ENCODE peak calls at places on chromosome 17, in five cellular contexts. C, E, T, S and G are unnamed samples.

GRCh38 chr17:72774251-72774650 is 318.2 kb downstream of the SLC39A11 start:
- DNase-seq in C (no peak), E (no peak), T (no peak), S (no peak), G (no peak)

GRCh38 chr17:3916825-3917224 is 560 bp upstream of the P2RX1 start:
- DNase-seq in C (peak; percentile 74), E (no peak), T (no peak), S (no peak), G (no peak)

GRCh38 chr17:17725853-17726720 is 44.8 kb downstream of the RAI1 start:
- DNase-seq in C (no peak), E (no peak), T (no peak), S (no peak), G (no peak)

GRCh38 chr17:5694507-5694906 is 110.2 kb upstream of the NLRP1 start:
- DNase-seq in C (no peak), E (no peak), T (no peak), S (peak; percentile 29), G (no peak)

GRCh38 chr17:17723354-17724261 is 42.4 kb downstream of the RAI1 start:
- DNase-seq in C (no peak), E (no peak), T (peak; percentile 74), S (no peak), G (no peak)

GRCh38 chr17:30388321-30389179 is 9.8 kb downstream of the CPD start:
- DNase-seq in C (no peak), E (no peak), T (no peak), S (no peak), G (no peak)

GRCh38 chr17:72134560-72135399 is 14.0 kb downstream of the SOX9 start:
- DNase-seq in C (no peak), E (no peak), T (no peak), S (peak; percentile 59), G (peak; percentile 67)

GRCh38 chr17:40903129-40903847 is 18.2 kb upstream of the KRT20 start:
- DNase-seq in C (no peak), E (peak; percentile 36), T (peak; percentile 19), S (peak; percentile 93), G (peak; percentile 58)

GRCh38 chr17:56947741-56948140 is 13.1 kb downstream of the COIL start:
- DNase-seq in C (no peak), E (no peak), T (no peak), S (no peak), G (no peak)

GRCh38 chr17:78384479-78385175 is 6.2 kb downstream of the PGS1 start:
- DNase-seq in C (peak; percentile 40), E (no peak), T (no peak), S (no peak), G (no peak)

GRCh38 chr17:35119370-35120185 is at the start of gene RAD51D:
- DNase-seq in C (peak; percentile 77), E (peak; percentile 81), T (peak; percentile 30), S (peak; percentile 72), G (peak; percentile 65)

GRCh38 chr17:66570353-66571195 is 264.3 kb upstream of the CACNG5 start:
- DNase-seq in C (no peak), E (no peak), T (no peak), S (peak; percentile 83), G (peak; percentile 22)

GRCh38 chr17:43578699-43579569 is 32.8 kb upstream of the ETV4 start:
- DNase-seq in C (no peak), E (no peak), T (peak; percentile 20), S (peak; percentile 69), G (peak; percentile 27)

GRCh38 chr17:44065668-44066203 is 735 bp downstream of the LSM12 start:
- DNase-seq in C (peak; percentile 19), E (no peak), T (no peak), S (peak; percentile 20), G (no peak)

GRCh38 chr17:80245566-80246265 is 14.9 kb upstream of the RNF213 start:
- DNase-seq in C (no peak), E (no peak), T (no peak), S (no peak), G (no peak)

GRCh38 chr17:63544467-63545301 is 5.6 kb upstream of the DCAF7 start:
- DNase-seq in C (no peak), E (no peak), T (no peak), S (no peak), G (no peak)

GRCh38 chr17:74870512-74870911 is 2.3 kb downstream of the FDXR start:
- DNase-seq in C (no peak), E (no peak), T (peak; percentile 33), S (peak; percentile 37), G (peak; percentile 46)

GRCh38 chr17:44149750-44150329 is 8.1 kb downstream of the HROB start:
- DNase-seq in C (no peak), E (no peak), T (no peak), S (no peak), G (no peak)

GRCh38 chr17:42849451-42850157 is 1.4 kb upstream of the AOC3 start:
- DNase-seq in C (no peak), E (no peak), T (no peak), S (no peak), G (no peak)

GRCh38 chr17:50028207-50029120 is 27.4 kb upstream of the ITGA3 start:
- DNase-seq in C (no peak), E (no peak), T (peak; percentile 31), S (peak; percentile 100), G (peak; percentile 96)

GRCh38 chr17:50169121-50169764 is 3.4 kb downstream of the SGCA start:
- DNase-seq in C (peak; percentile 70), E (no peak), T (no peak), S (peak; percentile 80), G (peak; percentile 68)

GRCh38 chr17:43760254-43760852 is 1.8 kb upstream of the SOST start:
- DNase-seq in C (peak; percentile 90), E (peak; percentile 96), T (peak; percentile 90), S (peak; percentile 98), G (peak; percentile 95)

GRCh38 chr17:80364091-80364691 is 50.8 kb upstream of the ENDOV start:
- DNase-seq in C (peak; percentile 39), E (no peak), T (no peak), S (peak; percentile 45), G (peak; percentile 21)

GRCh38 chr17:80832266-80832676 is 159.4 kb upstream of the CHMP6 start:
- DNase-seq in C (no peak), E (no peak), T (peak; percentile 57), S (peak; percentile 12), G (no peak)

GRCh38 chr17:78117027-78117981 is 11.3 kb downstream of the TMC6 start:
- DNase-seq in C (no peak), E (peak; percentile 60), T (no peak), S (no peak), G (no peak)

DNA sequence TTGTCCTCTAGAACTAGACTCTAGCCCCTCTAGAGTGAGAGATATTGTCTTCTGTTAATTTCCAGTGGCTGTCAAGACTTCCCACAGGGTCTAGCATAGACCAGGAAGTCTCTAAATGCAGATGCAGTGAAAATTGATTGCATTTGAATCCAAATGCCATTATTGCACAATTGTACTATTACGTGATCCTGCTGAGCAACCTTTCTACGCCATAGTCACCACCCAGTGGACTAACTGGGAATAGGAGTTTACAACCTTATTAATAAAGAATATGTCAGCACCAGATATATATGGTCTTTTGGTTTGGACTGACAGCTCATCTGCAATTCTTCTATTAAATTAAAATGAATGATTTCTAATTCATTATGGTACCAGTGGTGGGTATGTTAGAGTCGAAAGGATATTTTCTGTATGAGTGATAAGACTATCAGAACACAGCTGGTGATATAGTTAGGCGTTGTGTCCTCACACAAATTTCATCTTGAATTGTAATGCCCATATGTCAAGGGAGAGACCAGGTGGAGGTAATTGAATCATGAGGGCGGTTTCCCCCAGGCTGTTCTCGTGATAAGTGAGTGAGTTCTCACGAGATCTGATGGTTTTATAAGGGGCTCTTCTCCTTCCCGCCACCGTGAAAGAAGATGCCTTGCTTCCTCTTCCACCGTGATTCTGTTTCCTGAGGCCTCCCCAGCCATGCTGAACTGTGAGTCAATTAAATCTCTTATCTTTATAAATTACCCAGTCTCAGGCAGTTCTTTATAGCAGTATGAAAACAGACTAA is 138.9 kb upstream of the CA10 start:
- DNase-seq in C (no peak), E (no peak), T (no peak), S (peak; percentile 54), G (peak; percentile 50)
- TF ChIP-seq CTCF in C (no peak), E (no peak), T (no peak), S (peak; percentile 56), G (peak; percentile 48)

DNA sequence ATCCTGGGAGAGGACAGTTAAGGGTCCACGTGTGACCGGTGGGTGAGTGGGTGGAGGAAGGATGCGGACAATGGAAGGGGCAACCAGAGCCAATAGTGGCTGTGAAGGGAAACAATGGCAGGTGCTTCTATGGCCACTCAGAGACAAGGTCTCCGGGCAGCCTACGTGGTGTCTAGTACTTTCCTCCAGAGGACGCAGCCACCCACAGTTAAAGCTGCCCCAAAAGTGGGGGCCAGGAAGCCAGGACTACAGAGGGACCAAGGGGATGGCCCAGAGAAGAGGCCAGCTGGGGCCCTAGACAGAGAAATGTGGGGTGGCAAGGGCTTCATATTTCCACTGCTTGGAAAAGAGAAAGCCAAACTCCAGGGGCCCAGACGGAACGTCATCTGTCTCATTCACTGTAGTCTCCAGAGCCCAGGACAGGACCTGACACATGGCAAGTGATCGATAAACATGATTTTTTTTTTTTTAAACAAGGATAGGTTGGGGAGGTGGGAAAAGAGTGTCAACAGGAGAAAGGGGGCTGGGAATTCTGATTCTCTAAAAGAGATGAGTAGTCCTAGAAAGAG is 861 bp upstream of the PER1 start:
- DNase-seq in C (no peak), E (no peak), T (no peak), S (no peak), G (no peak)
- TF ChIP-seq CTCF in C (no peak), E (no peak), T (no peak), S (no peak), G (no peak)

DNA sequence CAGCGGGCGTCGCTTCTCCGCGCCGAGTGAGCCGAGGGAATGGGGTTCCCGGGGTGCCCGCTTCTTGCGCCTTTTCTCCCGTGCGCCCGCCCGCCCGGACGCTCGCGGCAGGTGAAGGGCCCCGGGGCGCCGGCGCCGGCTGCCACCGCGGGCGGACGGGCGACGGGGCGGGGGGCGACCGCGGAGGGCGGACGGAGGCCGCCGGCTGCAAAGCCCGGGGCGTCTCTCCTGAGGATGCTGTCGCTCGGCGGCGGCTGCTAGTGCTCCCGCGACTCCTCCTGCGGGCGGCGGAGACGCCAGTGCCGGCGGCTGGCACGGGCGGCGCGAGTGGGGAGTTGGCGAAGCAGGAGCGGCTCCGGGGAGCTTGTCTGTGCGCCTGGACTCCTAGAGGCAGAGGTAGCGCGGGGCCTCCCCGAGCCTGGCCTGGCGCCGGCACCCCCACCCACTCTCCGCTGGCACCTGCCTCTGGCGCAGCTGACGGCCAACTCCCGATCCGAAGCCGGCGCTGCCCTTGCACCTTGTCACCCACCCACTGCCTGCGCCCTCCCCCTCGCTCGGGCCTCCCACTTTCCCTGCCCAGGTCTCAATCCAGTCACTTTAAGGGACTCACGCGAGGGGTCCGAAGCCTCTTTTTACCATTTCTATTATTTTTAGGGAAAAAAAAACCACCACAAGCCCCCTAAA is at the start of gene FAM20A:
- DNase-seq in C (no peak), E (peak; percentile 87), T (no peak), S (no peak), G (no peak)
- TF ChIP-seq CTCF in C (no peak), E (no peak), T (no peak), S (no peak), G (no peak)

GRCh38 chr17:76492989-76493501 is 8.2 kb downstream of the RHBDF2 start:
- DNase-seq in C (peak; percentile 95), E (peak; percentile 68), T (peak; percentile 75), S (peak; percentile 33), G (peak; percentile 68)

GRCh38 chr17:76490112-76490710 is 11.0 kb downstream of the RHBDF2 start:
- DNase-seq in C (no peak), E (no peak), T (no peak), S (no peak), G (no peak)

GRCh38 chr17:76493505-76494167 is 7.6 kb downstream of the RHBDF2 start:
- DNase-seq in C (no peak), E (peak; percentile 39), T (no peak), S (no peak), G (no peak)

GRCh38 chr17:76491271-76492184 is 9.7 kb downstream of the RHBDF2 start:
- DNase-seq in C (peak; percentile 61), E (no peak), T (no peak), S (no peak), G (no peak)

GRCh38 chr17:76492250-76492988 is 8.8 kb downstream of the RHBDF2 start:
- DNase-seq in C (peak; percentile 49), E (no peak), T (no peak), S (no peak), G (no peak)
- TF ChIP-seq CTCF in C (no peak), E (no peak), T (no peak), S (no peak), G (no peak)